ENCODE peak calls at places on chromosomes 2 and 18, in eight cellular contexts. W is right lobe of liver, E is foreskin keratinocyte, J is ascending aorta, Q is AG04450, P is lower lobe of right lung, U is A549, F is heart left ventricle. I is an unnamed sample.

GRCh38 chr18:39959839-39960238 is 1995.2 kb upstream of the PIK3C3 start:
- DNase-seq in Q (no peak), J (no peak), E (peak), F (no peak), W (no peak), P (no peak), U (no peak), I (peak)

GRCh38 chr2:45754087-45755015 is 102.9 kb downstream of the PRKCE start:
- DNase-seq in J (no peak), W (no peak), P (no peak), E (no peak), U (no peak), F (no peak), Q (no peak), I (no peak)

GRCh38 chr2:180979086-180979934 is 1.1 kb upstream of the UBE2E3 start:
- DNase-seq in W (no peak), U (no peak), J (peak), E (no peak), F (no peak), P (no peak), Q (peak), I (no peak)

GRCh38 chr18:52339891-52340371 is at the start of gene DCC:
- DNase-seq in P (no peak), F (peak), Q (peak), W (no peak), U (peak), J (no peak), E (peak), I (peak)

GRCh38 chr18:12430137-12430990 is 22.6 kb downstream of the PRELID3A start:
- DNase-seq in W (no peak), P (no peak), U (no peak), F (no peak), Q (no peak), E (no peak), J (no peak), I (no peak)

GRCh38 chr2:72924353-72925240 is 7.3 kb downstream of the EMX1 start:
- DNase-seq in P (no peak), W (no peak), Q (no peak), J (no peak), F (no peak), U (no peak), E (no peak), I (no peak)

GRCh38 chr2:119801040-119801439 is 41.3 kb downstream of the PTPN4 start:
- DNase-seq in Q (no peak), J (no peak), P (no peak), E (no peak), U (no peak), W (no peak), F (no peak), I (no peak)

GRCh38 chr2:241774419-241775222 is 2.0 kb upstream of the GAL3ST2 start:
- DNase-seq in P (no peak), J (peak), Q (peak), F (no peak), W (peak), E (no peak), U (no peak), I (no peak)

GRCh38 chr18:33495278-33495677 is 54.8 kb upstream of the CCDC178 start:
- DNase-seq in F (no peak), W (no peak), Q (no peak), E (no peak), J (no peak), P (no peak), U (no peak), I (peak)

GRCh38 chr18:49768051-49768391 is 45.3 kb downstream of the ACAA2 start:
- DNase-seq in Q (peak), U (peak), W (peak), P (no peak), E (peak), J (peak), F (peak), I (no peak)

GRCh38 chr2:197998702-197999101 is 194.3 kb downstream of the PLCL1 start:
- DNase-seq in P (no peak), E (no peak), Q (no peak), F (no peak), W (no peak), U (no peak), J (no peak), I (no peak)

GRCh38 chr2:191322838-191323506 is 77.8 kb downstream of the MYO1B start:
- DNase-seq in F (no peak), Q (no peak), E (no peak), J (no peak), U (no peak), P (no peak), W (no peak), I (no peak)
- H3K27ac ChIP-seq in F (peak), Q (no peak), E (no peak), J (no peak), U (no peak), P (peak), W (no peak), I (peak)

DNA sequence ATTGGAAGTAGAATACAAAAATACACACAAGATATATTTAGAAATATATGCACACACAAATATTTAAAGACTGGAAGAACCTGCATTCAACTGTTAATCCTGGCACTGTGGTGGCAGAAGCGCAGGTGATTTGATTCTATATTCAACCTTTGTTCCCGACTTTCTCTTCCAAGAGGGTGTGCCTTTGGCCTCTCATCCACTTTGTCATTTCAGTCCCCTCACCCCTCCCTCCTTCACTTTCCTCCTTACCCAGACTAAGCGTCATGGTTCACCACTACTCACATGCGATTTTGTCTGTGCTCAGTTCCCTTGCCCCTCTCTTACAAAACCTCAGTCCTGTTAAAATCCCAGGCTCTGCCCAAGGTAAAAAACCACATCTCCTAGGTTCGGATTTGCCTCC is 27.1 kb downstream of the NDUFA10 start:
- DNase-seq in W (no peak), J (no peak), E (no peak), U (no peak), F (no peak), Q (no peak), P (no peak), I (no peak)
- H3K27ac ChIP-seq in W (no peak), J (no peak), E (no peak), U (no peak), F (no peak), Q (no peak), P (no peak), I (no peak)

GRCh38 chr2:38671303-38671702 is 5.4 kb downstream of the GALM start:
- DNase-seq in P (no peak), Q (no peak), W (no peak), J (no peak), U (no peak), E (no peak), F (no peak), I (no peak)
- H3K27ac ChIP-seq in P (no peak), Q (no peak), W (peak), J (no peak), U (no peak), E (no peak), F (no peak), I (no peak)

GRCh38 chr2:188475945-188476344 is 184.3 kb downstream of the GULP1 start:
- DNase-seq in J (no peak), W (no peak), U (no peak), P (no peak), E (peak), Q (no peak), F (no peak), I (no peak)

GRCh38 chr2:188481474-188481873 is 189.8 kb downstream of the GULP1 start:
- DNase-seq in F (no peak), J (no peak), U (no peak), E (no peak), W (no peak), P (no peak), Q (no peak), I (no peak)

GRCh38 chr2:188478724-188479123 is 187.1 kb downstream of the GULP1 start:
- DNase-seq in W (no peak), J (no peak), E (peak), F (no peak), Q (no peak), U (no peak), P (no peak), I (peak)

GRCh38 chr2:188474316-188474715 is 182.6 kb downstream of the GULP1 start:
- DNase-seq in J (no peak), U (no peak), P (no peak), Q (no peak), W (no peak), E (no peak), F (no peak), I (no peak)

GRCh38 chr2:188477564-188478086 is 186.0 kb downstream of the GULP1 start:
- DNase-seq in U (no peak), Q (no peak), E (no peak), F (no peak), W (no peak), J (no peak), P (no peak), I (no peak)
- H3K27ac ChIP-seq in U (no peak), Q (no peak), E (no peak), F (no peak), W (no peak), J (no peak), P (no peak), I (no peak)

DNA sequence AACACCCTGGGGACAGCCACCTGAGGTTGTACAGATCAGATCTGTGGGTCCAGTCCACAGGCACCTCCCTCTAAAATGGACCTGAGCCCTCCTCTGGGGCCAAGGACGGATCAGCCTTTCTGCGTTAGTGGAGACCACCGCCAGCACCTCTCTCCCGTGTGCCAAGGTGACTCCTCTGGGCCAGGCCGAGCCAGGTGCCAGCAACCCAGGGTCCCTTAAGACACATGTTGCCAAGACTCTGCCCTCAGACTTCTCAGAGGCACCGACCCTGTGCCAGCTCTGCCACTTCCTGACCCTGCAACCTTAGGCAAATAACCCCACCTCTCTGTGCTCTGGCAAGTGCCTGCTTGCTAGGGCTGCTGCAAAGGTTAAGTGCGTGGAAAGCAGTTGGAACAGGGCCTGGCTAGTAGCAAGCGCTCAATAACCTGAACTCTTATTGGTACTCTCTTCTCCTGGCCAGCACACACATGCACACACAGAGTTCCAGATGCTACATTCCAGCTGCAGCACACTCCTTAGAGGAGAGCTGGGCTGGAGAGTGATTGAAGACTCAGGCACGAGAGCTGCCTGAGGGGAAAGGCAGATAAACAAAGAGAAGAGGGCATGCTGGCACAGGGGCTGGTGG is 105.6 kb downstream of the TNS1 start:
- DNase-seq in W (no peak), U (no peak), J (no peak), P (no peak), E (peak), Q (no peak), F (no peak), I (peak)
- H3K27ac ChIP-seq in W (peak), U (no peak), J (peak), P (peak), E (no peak), Q (no peak), F (peak), I (peak)

DNA sequence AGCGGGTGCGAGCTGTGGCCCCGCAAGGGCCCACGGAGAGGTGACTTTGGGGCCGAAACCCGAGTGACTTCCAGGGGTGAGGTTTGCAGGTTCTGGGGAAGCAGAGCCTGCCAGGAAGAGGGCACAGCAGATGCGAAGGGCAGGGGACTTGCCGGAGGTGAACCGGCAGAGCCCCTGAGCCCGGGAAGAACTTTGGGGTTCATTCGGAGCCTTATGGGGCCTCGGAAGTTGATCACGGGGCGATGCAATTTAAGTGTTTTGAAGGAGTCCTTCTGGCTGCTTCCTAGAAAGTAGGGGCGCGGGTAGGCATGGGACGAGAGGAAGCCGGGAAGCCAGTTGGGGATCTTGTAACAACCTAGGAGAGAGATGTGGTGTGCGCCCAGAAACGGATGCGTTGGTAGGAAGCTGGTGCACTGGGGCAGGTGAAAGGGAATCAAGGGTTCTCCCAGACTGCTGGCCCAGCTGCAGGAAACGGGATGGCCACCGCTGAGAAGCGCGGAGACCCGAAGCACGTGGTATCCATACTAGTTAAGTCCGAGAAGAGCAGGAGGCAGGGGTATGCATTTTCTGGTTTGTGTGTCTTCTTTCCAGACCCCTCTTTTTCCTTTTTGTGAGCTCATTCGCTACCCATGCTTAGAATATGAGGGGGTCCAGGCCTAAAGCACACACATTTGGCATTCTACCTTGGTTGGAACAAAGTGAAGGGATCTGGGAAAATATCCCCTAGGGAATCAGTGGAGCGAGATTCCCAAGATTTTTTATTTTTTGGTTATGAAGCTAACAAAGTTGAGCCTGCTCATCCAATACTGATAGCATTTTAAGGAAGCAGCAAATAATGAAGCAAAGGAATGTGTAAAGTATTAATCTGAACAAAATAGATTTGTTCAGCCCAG is 755 bp downstream of the SCLY start:
- DNase-seq in F (peak), U (peak), P (no peak), Q (no peak), J (peak), E (peak), W (peak), I (no peak)
- H3K27ac ChIP-seq in F (peak), U (peak), P (peak), Q (peak), J (peak), E (peak), W (peak), I (peak)

DNA sequence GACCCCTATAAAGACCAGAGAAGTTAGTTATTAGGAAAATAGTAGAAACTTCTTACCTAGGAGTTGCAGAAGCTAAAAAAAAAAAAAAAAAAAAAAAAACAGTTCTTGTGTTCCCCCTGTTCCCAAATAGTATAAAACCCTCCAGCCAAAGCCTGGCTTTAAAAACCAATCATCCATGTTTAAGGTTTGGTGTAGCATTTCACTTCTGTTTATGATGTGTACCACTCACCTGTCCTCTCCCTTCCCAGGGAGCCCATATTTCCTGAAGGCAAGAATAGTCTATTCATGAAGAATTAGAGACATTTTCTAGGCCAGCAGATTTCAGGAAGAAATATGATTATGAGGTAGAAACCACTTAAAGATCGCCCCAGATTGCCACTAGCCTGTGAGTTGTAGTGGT is 273.6 kb downstream of the SETBP1 start:
- DNase-seq in Q (no peak), W (no peak), E (no peak), P (no peak), F (no peak), J (no peak), U (no peak), I (no peak)
- H3K27ac ChIP-seq in Q (no peak), W (no peak), E (no peak), P (no peak), F (no peak), J (no peak), U (no peak), I (no peak)

GRCh38 chr2:127082974-127083373 is 24.0 kb downstream of the BIN1 start:
- DNase-seq in Q (no peak), W (no peak), E (no peak), F (no peak), J (no peak), U (no peak), P (no peak), I (no peak)
- H3K27ac ChIP-seq in Q (peak), W (no peak), E (no peak), F (no peak), J (no peak), U (no peak), P (peak), I (no peak)

I was measured in epithelial cell of prostate.